ENCODE peak calls at places on chromosomes 12 and 14, in six cellular contexts. J, T, Z, D, F and Q are unnamed samples. For H3K9me3 and H3K4me1, the result is how much of the 10 kb centered on the place peaks cover.

GRCh38 chr12:89529738-89530137 is 3.9 kb upstream of the POC1B start:
- DNase-seq in J (no peak), T (peak), Z (peak), D (no peak), F (no peak), Q (no peak)

GRCh38 chr12:63889236-63889635 is 44.7 kb downstream of the SRGAP1 start:
- DNase-seq in J (no peak), T (no peak), Z (peak), D (no peak), F (no peak), Q (no peak)

GRCh38 chr12:12881495-12881894 is 9.9 kb upstream of the GPRC5A start:
- DNase-seq in J (no peak), T (no peak), Z (peak), D (peak), F (no peak), Q (no peak)

GRCh38 chr14:55097894-55098560 is 31.0 kb upstream of the LGALS3 start:
- DNase-seq in J (no peak), T (peak), Z (no peak), D (peak), F (no peak), Q (no peak)

GRCh38 chr12:67681145-67681778 is 32.7 kb downstream of the DYRK2 start:
- DNase-seq in J (no peak), T (no peak), Z (peak), D (no peak), F (no peak), Q (no peak)

GRCh38 chr14:93663317-93663716 is 125.0 kb downstream of the PRIMA1 start:
- DNase-seq in J (no peak), T (no peak), Z (no peak), D (no peak), F (no peak), Q (no peak)

GRCh38 chr12:57888407-57889157 is 42.1 kb upstream of the CTDSP2 start:
- DNase-seq in J (peak), T (peak), Z (peak), D (peak), F (no peak), Q (no peak)

GRCh38 chr14:89607453-89607852 is 190.4 kb upstream of the FOXN3 start:
- DNase-seq in J (no peak), T (no peak), Z (peak), D (no peak), F (no peak), Q (no peak)

GRCh38 chr12:24697769-24698168 is 251.1 kb downstream of the BCAT1 start:
- DNase-seq in J (no peak), T (no peak), Z (no peak), D (no peak), F (no peak), Q (no peak)

GRCh38 chr14:73265721-73266046 is 28.4 kb downstream of the PAPLN start:
- DNase-seq in J (no peak), T (no peak), Z (no peak), D (no peak), F (no peak), Q (no peak)

GRCh38 chr12:43282106-43282505 is 269.9 kb downstream of the ADAMTS20 start:
- DNase-seq in J (no peak), T (no peak), Z (peak), D (no peak), F (no peak), Q (no peak)

GRCh38 chr12:113159937-113160336 is 10.4 kb downstream of the CFAP73 start:
- DNase-seq in J (no peak), T (no peak), Z (no peak), D (no peak), F (no peak), Q (no peak)

GRCh38 chr12:90199008-90199407 is 490.4 kb upstream of the ATP2B1 start:
- DNase-seq in J (no peak), T (no peak), Z (no peak), D (no peak), F (no peak), Q (no peak)

GRCh38 chr14:67438969-67439368 is 27.0 kb upstream of the PLEK2 start:
- DNase-seq in J (no peak), T (no peak), Z (no peak), D (no peak), F (no peak), Q (no peak)

GRCh38 chr12:85356596-85357385 is 76.8 kb downstream of the ALX1 start:
- DNase-seq in J (no peak), T (no peak), Z (no peak), D (no peak), F (no peak), Q (no peak)

GRCh38 chr12:49470986-49471385 is 67.8 kb upstream of the KCNH3 start:
- DNase-seq in J (no peak), T (no peak), Z (peak), D (no peak), F (no peak), Q (no peak)

GRCh38 chr14:24401810-24402702 is 3.3 kb downstream of the NYNRIN start:
- DNase-seq in J (no peak), T (no peak), Z (no peak), D (no peak), F (no peak), Q (no peak)

GRCh38 chr12:42306297-42306696 is 19.6 kb downstream of the ZCRB1 start:
- DNase-seq in J (no peak), T (no peak), Z (no peak), D (no peak), F (no peak), Q (no peak)

GRCh38 chr12:123983822-123984485 is 10.9 kb downstream of the ZNF664 start:
- DNase-seq in J (peak), T (peak), Z (peak), D (peak), F (no peak), Q (peak)

GRCh38 chr14:22973217-22974032 is 8.9 kb downstream of the AJUBA start:
- DNase-seq in J (peak), T (peak), Z (peak), D (peak), F (no peak), Q (no peak)

GRCh38 chr12:18224745-18225144 is 36.6 kb upstream of the PIK3C2G start:
- DNase-seq in J (no peak), T (no peak), Z (peak), D (no peak), F (no peak), Q (no peak)

GRCh38 chr12:27014859-27015729 is 910 bp upstream of the TM7SF3 start:
- DNase-seq in J (no peak), T (no peak), Z (no peak), D (peak), F (no peak), Q (peak)

GRCh38 chr12:6295187-6295811 is 15.2 kb upstream of the PLEKHG6 start:
- DNase-seq in J (no peak), T (no peak), Z (peak), D (peak), F (no peak), Q (no peak)

GRCh38 chr12:132723764-132724140 is 13.1 kb downstream of the PGAM5 start:
- DNase-seq in J (no peak), T (no peak), Z (peak), D (no peak), F (no peak), Q (no peak)

DNA sequence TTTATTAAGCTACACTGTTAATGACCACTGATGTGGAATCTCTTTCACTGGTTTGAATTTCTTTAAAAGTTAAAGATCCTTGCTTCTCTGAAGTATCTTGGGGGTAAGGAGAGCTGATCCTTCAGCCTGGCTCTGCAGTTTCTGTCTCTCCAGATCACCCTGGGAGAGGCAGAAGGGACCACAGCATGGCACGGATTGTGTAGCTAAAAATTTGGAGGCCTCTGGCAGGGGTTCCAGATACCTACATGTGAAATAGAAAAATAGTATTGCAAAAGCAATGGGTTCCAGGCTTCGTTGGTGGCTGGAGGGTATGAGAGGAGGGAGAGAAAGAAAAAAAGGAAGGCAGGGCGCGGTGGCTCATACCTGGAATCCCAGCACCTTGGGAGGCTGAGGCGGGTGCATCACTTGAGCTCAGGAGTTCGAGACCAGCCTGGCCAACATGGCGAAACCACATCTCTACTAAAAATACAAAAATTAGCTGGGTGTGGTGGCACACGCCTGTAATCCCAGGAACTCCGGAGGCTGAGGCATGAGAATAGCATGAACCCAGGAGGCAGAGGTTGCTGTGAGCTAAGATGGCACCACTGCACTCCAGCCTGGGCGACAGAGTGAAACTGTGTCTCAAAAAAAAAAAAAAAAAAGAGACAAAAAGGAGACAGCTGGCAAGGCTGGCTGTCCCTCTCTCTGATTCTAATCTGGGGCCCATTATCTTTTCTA is 3.5 kb downstream of the CHST11 start:
- DNase-seq in J (no peak), T (no peak), Z (no peak), D (no peak), F (no peak), Q (no peak)
- H3K9me3 ChIP-seq in J (under half), T (under half), Z (under half), D (under half), F (under half), Q (under half)

DNA sequence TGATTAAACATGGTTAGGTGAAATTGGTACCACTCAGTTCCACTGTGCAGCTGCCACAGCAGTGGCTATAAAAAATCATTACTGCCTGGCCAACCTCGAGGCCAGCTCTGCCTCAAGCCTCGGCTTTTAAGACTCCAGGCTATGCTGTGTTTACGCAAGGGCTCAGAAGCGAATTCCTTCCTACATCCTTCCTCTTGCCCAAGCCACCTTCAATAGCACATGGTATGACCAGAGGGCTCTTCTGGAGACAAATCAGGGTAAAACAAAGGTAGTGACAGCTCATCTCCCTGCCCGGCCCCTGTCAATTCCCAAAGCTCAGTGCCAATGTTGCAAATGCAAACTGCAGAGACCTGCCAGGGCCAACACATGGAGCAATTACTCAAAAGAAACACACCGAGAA is 31.9 kb downstream of the NUAK1 start:
- DNase-seq in J (no peak), T (no peak), Z (peak), D (no peak), F (no peak), Q (no peak)
- H3K4me1 ChIP-seq in J (under half), T (under half), Z (under half), D (under half), F (under half), Q (under half)

GRCh38 chr14:77721437-77721836 is 13.5 kb downstream of the SLIRP start:
- DNase-seq in J (no peak), T (no peak), Z (no peak), D (no peak), F (no peak), Q (no peak)
- H3K9me3 ChIP-seq in J (under half), T (under half), Z (under half), D (under half), F (under half), Q (under half)

GRCh38 chr14:100711493-100711892 is 15.2 kb upstream of the DLK1 start:
- DNase-seq in J (no peak), T (no peak), Z (no peak), D (no peak), F (peak), Q (no peak)
- H3K4me1 ChIP-seq in J (under half), T (under half), Z (under half), D (under half), F (under half), Q (under half)

DNA sequence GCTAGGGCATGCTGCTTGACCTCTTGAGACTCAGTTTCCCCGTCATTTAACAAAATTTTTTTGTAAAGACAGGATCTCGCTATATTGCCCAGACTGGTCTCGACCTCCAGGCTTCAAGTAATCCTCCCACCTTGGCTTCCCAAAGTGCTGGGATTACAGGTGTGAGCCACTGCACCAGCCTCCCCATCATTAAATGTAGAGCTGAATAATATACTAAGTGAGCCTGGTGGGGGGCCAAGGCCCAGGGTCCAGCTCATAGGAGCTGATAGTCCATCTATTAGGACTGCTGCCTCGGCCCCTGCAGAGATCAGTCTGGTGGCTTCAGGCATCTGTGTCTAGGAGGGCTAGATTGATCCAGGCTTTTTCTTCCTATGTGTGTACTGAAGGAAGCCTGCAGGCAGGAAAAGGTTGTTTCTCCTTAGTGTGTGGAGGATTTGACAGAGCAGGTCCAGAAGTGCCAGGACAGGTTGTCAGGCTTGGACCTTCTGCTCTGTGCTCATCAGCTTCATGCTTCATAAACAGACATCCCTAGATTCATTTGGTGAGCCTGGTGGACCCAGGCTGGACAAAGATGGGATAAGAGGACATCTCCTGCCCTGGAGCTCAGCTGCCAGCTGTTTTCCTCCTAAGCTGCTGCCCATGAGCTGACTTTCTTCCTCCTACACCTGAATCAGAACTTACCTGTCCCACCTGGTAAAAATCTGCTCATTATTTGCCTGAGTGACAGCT is 135.4 kb downstream of the ZFP36L1 start:
- DNase-seq in J (peak), T (no peak), Z (no peak), D (no peak), F (no peak), Q (no peak)
- H3K9me3 ChIP-seq in J (under half), T (under half), Z (under half), D (under half), F (under half), Q (under half)

GRCh38 chr12:109455706-109456105 is 21.4 kb downstream of the KCTD10 start:
- DNase-seq in J (no peak), T (no peak), Z (no peak), D (no peak), F (no peak), Q (no peak)

GRCh38 chr12:109458771-109459208 is 18.3 kb downstream of the KCTD10 start:
- DNase-seq in J (peak), T (no peak), Z (peak), D (no peak), F (no peak), Q (no peak)

GRCh38 chr12:109459247-109459646 is 17.9 kb downstream of the KCTD10 start:
- DNase-seq in J (no peak), T (no peak), Z (peak), D (no peak), F (no peak), Q (no peak)

GRCh38 chr12:109460538-109460937 is 16.6 kb downstream of the KCTD10 start:
- DNase-seq in J (no peak), T (no peak), Z (no peak), D (no peak), F (no peak), Q (no peak)

GRCh38 chr12:109458086-109458485 is 19.0 kb downstream of the KCTD10 start:
- DNase-seq in J (no peak), T (no peak), Z (peak), D (no peak), F (no peak), Q (no peak)
- H3K4me1 ChIP-seq in J (under half), T (under half), Z (under half), D (under half), F (under half), Q (under half)

GRCh38 chr14:106790189-106791036 is 1264.0 kb downstream of the TMEM121 start:
- DNase-seq in J (no peak), T (peak), Z (no peak), D (peak), F (peak), Q (peak)
- H3K9me3 ChIP-seq in J (half or more), T (under half), Z (under half), D (under half), F (under half), Q (under half)

DNA sequence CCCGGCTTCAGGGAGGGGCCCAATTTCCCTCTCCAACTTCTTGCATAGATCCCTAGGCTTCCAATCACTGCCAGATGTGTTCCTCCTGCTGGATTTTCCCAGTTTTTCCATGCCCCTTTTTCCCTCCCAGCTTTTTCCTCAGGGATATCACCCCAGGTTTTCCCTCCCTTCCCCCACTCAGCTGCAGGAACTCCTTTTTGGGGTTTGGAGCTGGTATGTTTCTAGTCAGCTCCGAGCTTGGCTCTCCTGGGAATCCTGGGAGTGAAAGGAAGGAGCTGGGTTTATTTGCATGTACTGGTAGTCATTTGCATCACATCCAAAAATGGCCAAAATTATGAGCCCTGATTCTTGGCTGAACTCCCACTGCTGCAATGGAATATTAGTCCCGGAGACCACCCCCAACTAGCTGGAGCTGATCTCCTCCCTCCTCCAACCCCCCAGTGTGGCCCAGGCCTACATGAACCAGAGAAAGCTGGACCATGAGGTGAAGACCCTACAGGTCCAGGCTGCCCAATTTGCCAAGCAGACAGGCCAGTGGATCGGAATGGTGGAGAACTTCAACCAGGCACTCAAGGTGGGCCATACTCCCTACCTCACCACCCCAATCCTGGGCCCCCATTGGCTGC is 1.4 kb upstream of the RDH5 start:
- DNase-seq in J (no peak), T (no peak), Z (no peak), D (no peak), F (peak), Q (no peak)
- H3K4me1 ChIP-seq in J (under half), T (under half), Z (under half), D (half or more), F (half or more), Q (under half)

GRCh38 chr14:104262515-104263514 is 124.4 kb downstream of the KIF26A start:
- DNase-seq in J (peak), T (no peak), Z (no peak), D (no peak), F (peak), Q (no peak)

GRCh38 chr14:104263671-104264358 is 125.4 kb downstream of the KIF26A start:
- DNase-seq in J (peak), T (no peak), Z (no peak), D (no peak), F (peak), Q (no peak)

GRCh38 chr14:104266643-104267575 is 128.5 kb downstream of the KIF26A start:
- DNase-seq in J (peak), T (no peak), Z (no peak), D (no peak), F (no peak), Q (no peak)

GRCh38 chr14:104265918-104266642 is 127.7 kb downstream of the KIF26A start:
- DNase-seq in J (peak), T (no peak), Z (no peak), D (peak), F (no peak), Q (no peak)

GRCh38 chr14:104264495-104265265 is 126.3 kb downstream of the KIF26A start:
- DNase-seq in J (peak), T (no peak), Z (no peak), D (no peak), F (peak), Q (no peak)
- H3K9me3 ChIP-seq in J (under half), T (under half), Z (under half), D (under half), F (under half), Q (under half)